ENCODE peak calls at places on chromosomes 7 and 10, in four cellular contexts. A is Panc1, V is mucosa of descending colon, I is coronary artery. H is an unnamed sample.

GRCh38 chr10:20768849-20769248 is 128.3 kb downstream of the NEBL start:
- DNase-seq in I (no peak), V (no peak), A (no peak), H (no peak)

GRCh38 chr10:84348431-84348830 is 20.0 kb downstream of the CCSER2 start:
- DNase-seq in I (no peak), V (no peak), A (no peak), H (no peak)

GRCh38 chr7:138880881-138881577 is 83.0 kb upstream of the ATP6V0A4 start:
- DNase-seq in V (no peak), I (no peak), A (no peak), H (no peak)

GRCh38 chr7:126718419-126718818 is 534.3 kb downstream of the GRM8 start:
- DNase-seq in A (no peak), V (no peak), I (no peak), H (no peak)

GRCh38 chr7:111903016-111903415 is 303.2 kb downstream of the DOCK4 start:
- DNase-seq in A (no peak), V (no peak), I (no peak), H (no peak)

GRCh38 chr7:123681561-123681960 is 25.9 kb downstream of the LMOD2 start:
- DNase-seq in I (no peak), V (no peak), A (no peak), H (no peak)

GRCh38 chr7:159084069-159084801 is 60.4 kb downstream of the VIPR2 start:
- DNase-seq in I (peak; percentile 55), V (no peak), A (no peak), H (no peak)

GRCh38 chr10:98748298-98748697 is 301.6 kb upstream of the HPS1 start:
- DNase-seq in I (no peak), A (peak; percentile 8), V (no peak), H (no peak)

GRCh38 chr7:134174797-134175261 is 47.7 kb downstream of the LRGUK start:
- DNase-seq in A (peak; percentile 67), V (no peak), I (no peak), H (no peak)

GRCh38 chr10:51405580-51406367 is 293.6 kb downstream of the CSTF2T start:
- DNase-seq in A (no peak), V (no peak), I (no peak), H (no peak)

GRCh38 chr10:28217848-28218247 is 85.0 kb downstream of the MPP7 start:
- DNase-seq in V (no peak), I (no peak), A (no peak), H (no peak)

GRCh38 chr10:131928248-131929095 is 27.7 kb downstream of the PPP2R2D start:
- DNase-seq in V (no peak), A (no peak), I (no peak), H (no peak)

GRCh38 chr10:25768167-25768566 is 165.9 kb upstream of the MYO3A start:
- DNase-seq in I (no peak), A (no peak), V (no peak), H (no peak)

GRCh38 chr7:1175597-1175966 is 15.6 kb upstream of the ZFAND2A start:
- DNase-seq in A (no peak), I (no peak), V (no peak), H (no peak)

GRCh38 chr7:158430308-158431034 is 157.2 kb downstream of the PTPRN2 start:
- DNase-seq in I (no peak), V (no peak), A (no peak), H (no peak)

GRCh38 chr10:70053896-70054641 is 1.4 kb downstream of the MACROH2A2 start:
- DNase-seq in I (no peak), V (peak; percentile 49), A (no peak), H (peak; percentile 87)
- TF ChIP-seq CTCF in I (no peak), V (no peak), A (peak; percentile 66), H (peak; percentile 63)

GRCh38 chr7:157405914-157406810 is 69.4 kb downstream of the DNAJB6 start:
- DNase-seq in I (no peak), A (no peak), V (no peak), H (no peak)
- TF ChIP-seq CTCF in I (no peak), A (no peak), V (no peak), H (peak; percentile 16)

GRCh38 chr7:106058925-106059324 is 53.2 kb downstream of the SYPL1 start:
- DNase-seq in I (no peak), A (no peak), V (no peak), H (no peak)
- TF ChIP-seq CTCF in I (no peak), A (no peak), V (no peak), H (no peak)

GRCh38 chr10:73771722-73772279 is 10.0 kb upstream of the CHCHD1 start:
- DNase-seq in V (no peak), I (no peak), A (no peak), H (no peak)

GRCh38 chr10:73772280-73773151 is 9.3 kb upstream of the CHCHD1 start:
- DNase-seq in V (peak; percentile 92), A (no peak), I (peak; percentile 90), H (peak; percentile 96)

GRCh38 chr10:73774637-73775036 is 7.2 kb upstream of the CHCHD1 start:
- DNase-seq in I (no peak), V (no peak), A (no peak), H (no peak)

GRCh38 chr10:73769396-73769795 is 12.5 kb upstream of the CHCHD1 start:
- DNase-seq in V (no peak), I (no peak), A (no peak), H (no peak)

GRCh38 chr10:73773152-73773879 is 8.5 kb upstream of the CHCHD1 start:
- DNase-seq in V (no peak), A (no peak), I (no peak), H (no peak)
- TF ChIP-seq CTCF in V (no peak), A (no peak), I (no peak), H (no peak)

DNA sequence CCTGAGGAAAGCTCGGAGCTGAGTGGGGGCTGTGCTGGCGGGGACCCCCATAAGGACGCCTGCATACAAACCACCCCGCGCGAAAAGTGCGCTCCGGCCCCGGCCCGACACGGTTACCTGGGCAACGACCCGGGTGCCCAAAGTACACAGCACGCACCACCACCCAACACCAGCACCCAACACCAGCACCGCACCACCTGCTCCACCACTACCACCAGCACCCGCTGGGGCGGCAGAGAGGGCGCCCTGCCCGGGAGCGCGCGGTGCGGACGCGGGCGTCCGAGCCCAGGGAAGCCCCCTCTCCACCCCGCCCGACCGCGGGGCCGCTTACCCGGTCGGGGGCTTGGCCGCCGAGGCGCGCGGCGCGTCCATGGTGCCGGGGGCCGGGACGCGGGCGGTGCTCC is 345 bp downstream of the COBL start:
- DNase-seq in A (no peak), V (peak; percentile 73), I (no peak), H (no peak)
- TF ChIP-seq CTCF in A (no peak), V (peak; percentile 24), I (no peak), H (no peak)

GRCh38 chr7:46360811-46361210 is 439.7 kb upstream of the IGFBP3 start:
- DNase-seq in V (no peak), A (no peak), I (no peak), H (no peak)
- TF ChIP-seq CTCF in V (no peak), A (no peak), I (no peak), H (no peak)